ENCODE peak calls at places on chromosomes 4 and X, in four cellular contexts. O is H7, U is tibial artery, K is NCI-H2029 treated with DMSO at 0.1 percent for 48 hours. W is an unnamed sample.
A peak's percentile ranks its signal among the peaks of the same experiment; 100 is the strongest.

GRCh38 chrX:46235778-46236177 is 309.4 kb downstream of the ZNF674 start:
- DNase-seq in O (no peak), U (no peak), K (no peak), W (no peak)

GRCh38 chrX:16160729-16161128 is 6.6 kb upstream of the MAGEB17 start:
- DNase-seq in O (no peak), U (no peak), K (no peak), W (no peak)

GRCh38 chr4:86220137-86220536 is 139.7 kb downstream of the MAPK10 start:
- DNase-seq in O (no peak), K (no peak), U (no peak), W (no peak)

GRCh38 chr4:127624176-127624575 is 8.6 kb upstream of the INTU start:
- DNase-seq in O (no peak), U (no peak), K (no peak), W (no peak)

GRCh38 chrX:69196666-69197065 is 31.4 kb upstream of the PJA1 start:
- DNase-seq in K (no peak), U (no peak), O (no peak), W (no peak)

GRCh38 chr4:62487016-62487415 is 1286.9 kb downstream of the ADGRL3 start:
- DNase-seq in U (no peak), K (no peak), O (no peak), W (no peak)

GRCh38 chr4:110540606-110541440 is 64.9 kb downstream of the ENPEP start:
- DNase-seq in K (no peak), U (no peak), O (no peak), W (no peak)

GRCh38 chrX:155880586-155881157 is 473 bp upstream of the VAMP7 start:
- DNase-seq in K (no peak), U (no peak), O (no peak), W (no peak)

GRCh38 chr4:150215601-150216000 is 137.4 kb downstream of the DCLK2 start:
- DNase-seq in K (no peak), O (no peak), U (no peak), W (no peak)

GRCh38 chr4:139035650-139036049 is 20.1 kb downstream of the NOCT start:
- DNase-seq in U (no peak), K (no peak), O (no peak), W (no peak)

GRCh38 chr4:186144596-186145569 is 40.4 kb downstream of the FAM149A start:
- DNase-seq in K (no peak), O (peak; percentile 95), U (peak; percentile 63), W (no peak)

GRCh38 chr4:48334900-48335384 is 6.4 kb upstream of the SLAIN2 start:
- DNase-seq in U (no peak), K (peak; percentile 32), O (no peak), W (no peak)

GRCh38 chr4:90852232-90852631 is 725.0 kb downstream of the CCSER1 start:
- DNase-seq in K (no peak), U (no peak), O (no peak), W (no peak)

GRCh38 chr4:15913631-15913970 is 24.9 kb downstream of the FGFBP1 start:
- DNase-seq in K (no peak), O (no peak), U (no peak), W (no peak)

GRCh38 chr4:64784125-64784524 is 374.9 kb upstream of the TECRL start:
- DNase-seq in U (no peak), K (peak; percentile 52), O (no peak), W (no peak)

GRCh38 chrX:84469226-84469625 is 33.0 kb downstream of the HDX start:
- DNase-seq in U (no peak), K (no peak), O (no peak), W (no peak)

GRCh38 chr4:60794372-60794771 is 405.8 kb upstream of the ADGRL3 start:
- DNase-seq in O (no peak), U (no peak), K (no peak), W (no peak)

GRCh38 chr4:39259571-39260330 is 77.4 kb downstream of the WDR19 start:
- DNase-seq in U (no peak), O (no peak), K (no peak), W (no peak)

GRCh38 chr4:16916719-16917337 is 18.4 kb upstream of the LDB2 start:
- DNase-seq in U (no peak), O (peak; percentile 81), K (peak; percentile 35), W (no peak)

GRCh38 chr4:116561717-116562116 is 523.7 kb downstream of the TRAM1L1 start:
- DNase-seq in U (no peak), O (no peak), K (no peak), W (no peak)

W was measured in omental fat pad.